ENCODE peak calls at places on chromosome 21, in nine cellular contexts. One of them, this sample, is unnamed.

GRCh38 chr21:44423312-44423821 is 31.9 kb upstream of the LRRC3 start:
- DNase-seq in Right ventricle myocardium superior: peak
- DNase-seq in pulmonary artery endothelial cell: no peak
- DNase-seq in activated T-cell treated with anti-CD3 and anti-CD28 coated beads for 1 hour: no peak
- DNase-seq in upper lobe of right lung: peak
- DNase-seq in endothelial cell: peak
- DNase-seq in NCI-H2081: no peak
- DNase-seq in CD4-positive, CD25-positive, alpha-beta regulatory T cell: no peak
- DNase-seq in kidney tubule cell: no peak
- DNase-seq in this sample: no peak

GRCh38 chr21:35051287-35051818 is 2.3 kb upstream of the RUNX1 start:
- DNase-seq in pulmonary artery endothelial cell: peak
- DNase-seq in endothelial cell: peak
- DNase-seq in activated T-cell treated with anti-CD3 and anti-CD28 coated beads for 1 hour: peak
- DNase-seq in CD4-positive, CD25-positive, alpha-beta regulatory T cell: peak
- DNase-seq in NCI-H2081: no peak
- DNase-seq in kidney tubule cell: peak
- DNase-seq in upper lobe of right lung: peak
- DNase-seq in Right ventricle myocardium superior: peak
- DNase-seq in this sample: peak

GRCh38 chr21:36471254-36471723 is 8.6 kb downstream of the CLDN14 start:
- DNase-seq in kidney tubule cell: peak
- DNase-seq in CD4-positive, CD25-positive, alpha-beta regulatory T cell: no peak
- DNase-seq in NCI-H2081: no peak
- DNase-seq in pulmonary artery endothelial cell: no peak
- DNase-seq in Right ventricle myocardium superior: no peak
- DNase-seq in endothelial cell: no peak
- DNase-seq in activated T-cell treated with anti-CD3 and anti-CD28 coated beads for 1 hour: no peak
- DNase-seq in upper lobe of right lung: no peak
- DNase-seq in this sample: no peak

GRCh38 chr21:35149698-35150097 is 100.6 kb upstream of the RUNX1 start:
- DNase-seq in NCI-H2081: no peak
- DNase-seq in pulmonary artery endothelial cell: no peak
- DNase-seq in upper lobe of right lung: no peak
- DNase-seq in kidney tubule cell: peak
- DNase-seq in Right ventricle myocardium superior: no peak
- DNase-seq in endothelial cell: no peak
- DNase-seq in CD4-positive, CD25-positive, alpha-beta regulatory T cell: no peak
- DNase-seq in activated T-cell treated with anti-CD3 and anti-CD28 coated beads for 1 hour: no peak
- DNase-seq in this sample: no peak

GRCh38 chr21:43676391-43676790 is 17.0 kb downstream of the RRP1B start:
- DNase-seq in activated T-cell treated with anti-CD3 and anti-CD28 coated beads for 1 hour: no peak
- DNase-seq in Right ventricle myocardium superior: no peak
- DNase-seq in pulmonary artery endothelial cell: no peak
- DNase-seq in endothelial cell: no peak
- DNase-seq in CD4-positive, CD25-positive, alpha-beta regulatory T cell: no peak
- DNase-seq in kidney tubule cell: no peak
- DNase-seq in upper lobe of right lung: no peak
- DNase-seq in NCI-H2081: no peak
- DNase-seq in this sample: no peak

GRCh38 chr21:37561941-37562919 is 195.7 kb downstream of the DYRK1A start:
- DNase-seq in CD4-positive, CD25-positive, alpha-beta regulatory T cell: no peak
- DNase-seq in NCI-H2081: no peak
- DNase-seq in kidney tubule cell: no peak
- DNase-seq in upper lobe of right lung: no peak
- DNase-seq in endothelial cell: no peak
- DNase-seq in Right ventricle myocardium superior: no peak
- DNase-seq in pulmonary artery endothelial cell: no peak
- DNase-seq in activated T-cell treated with anti-CD3 and anti-CD28 coated beads for 1 hour: no peak
- DNase-seq in this sample: no peak

GRCh38 chr21:36704281-36704957 is 5.5 kb downstream of the SIM2 start:
- DNase-seq in upper lobe of right lung: no peak
- DNase-seq in endothelial cell: no peak
- DNase-seq in kidney tubule cell: peak
- DNase-seq in CD4-positive, CD25-positive, alpha-beta regulatory T cell: no peak
- DNase-seq in NCI-H2081: no peak
- DNase-seq in Right ventricle myocardium superior: no peak
- DNase-seq in activated T-cell treated with anti-CD3 and anti-CD28 coated beads for 1 hour: no peak
- DNase-seq in pulmonary artery endothelial cell: no peak
- DNase-seq in this sample: no peak

GRCh38 chr21:39676054-39676771 is 63.5 kb downstream of the B3GALT5 start:
- DNase-seq in kidney tubule cell: peak
- DNase-seq in NCI-H2081: peak
- DNase-seq in CD4-positive, CD25-positive, alpha-beta regulatory T cell: no peak
- DNase-seq in activated T-cell treated with anti-CD3 and anti-CD28 coated beads for 1 hour: no peak
- DNase-seq in upper lobe of right lung: no peak
- DNase-seq in pulmonary artery endothelial cell: no peak
- DNase-seq in endothelial cell: no peak
- DNase-seq in Right ventricle myocardium superior: peak
- DNase-seq in this sample: no peak

GRCh38 chr21:36962098-36962780 is 4.2 kb downstream of the HLCS start:
- DNase-seq in NCI-H2081: no peak
- DNase-seq in upper lobe of right lung: no peak
- DNase-seq in kidney tubule cell: no peak
- DNase-seq in Right ventricle myocardium superior: no peak
- DNase-seq in endothelial cell: no peak
- DNase-seq in pulmonary artery endothelial cell: no peak
- DNase-seq in CD4-positive, CD25-positive, alpha-beta regulatory T cell: no peak
- DNase-seq in activated T-cell treated with anti-CD3 and anti-CD28 coated beads for 1 hour: no peak
- DNase-seq in this sample: no peak

GRCh38 chr21:41616063-41616591 is 108.2 kb upstream of the TMPRSS2 start:
- DNase-seq in endothelial cell: no peak
- DNase-seq in activated T-cell treated with anti-CD3 and anti-CD28 coated beads for 1 hour: no peak
- DNase-seq in CD4-positive, CD25-positive, alpha-beta regulatory T cell: no peak
- DNase-seq in pulmonary artery endothelial cell: no peak
- DNase-seq in kidney tubule cell: peak
- DNase-seq in NCI-H2081: no peak
- DNase-seq in upper lobe of right lung: no peak
- DNase-seq in Right ventricle myocardium superior: no peak
- DNase-seq in this sample: no peak

GRCh38 chr21:41168391-41169257 is 664 bp downstream of the BACE2 start:
- DNase-seq in endothelial cell: peak
- DNase-seq in upper lobe of right lung: peak
- DNase-seq in NCI-H2081: no peak
- DNase-seq in CD4-positive, CD25-positive, alpha-beta regulatory T cell: no peak
- DNase-seq in kidney tubule cell: peak
- DNase-seq in pulmonary artery endothelial cell: no peak
- DNase-seq in activated T-cell treated with anti-CD3 and anti-CD28 coated beads for 1 hour: no peak
- DNase-seq in Right ventricle myocardium superior: peak
- DNase-seq in this sample: peak

GRCh38 chr21:34166468-34166867 is 93.1 kb downstream of the MRPS6 start:
- DNase-seq in upper lobe of right lung: no peak
- DNase-seq in NCI-H2081: no peak
- DNase-seq in pulmonary artery endothelial cell: no peak
- DNase-seq in activated T-cell treated with anti-CD3 and anti-CD28 coated beads for 1 hour: no peak
- DNase-seq in Right ventricle myocardium superior: no peak
- DNase-seq in CD4-positive, CD25-positive, alpha-beta regulatory T cell: no peak
- DNase-seq in endothelial cell: no peak
- DNase-seq in kidney tubule cell: no peak
- DNase-seq in this sample: no peak

GRCh38 chr21:39633770-39634181 is 21.0 kb downstream of the B3GALT5 start:
- DNase-seq in CD4-positive, CD25-positive, alpha-beta regulatory T cell: no peak
- DNase-seq in NCI-H2081: no peak
- DNase-seq in endothelial cell: no peak
- DNase-seq in activated T-cell treated with anti-CD3 and anti-CD28 coated beads for 1 hour: no peak
- DNase-seq in pulmonary artery endothelial cell: no peak
- DNase-seq in upper lobe of right lung: no peak
- DNase-seq in Right ventricle myocardium superior: no peak
- DNase-seq in kidney tubule cell: peak
- DNase-seq in this sample: no peak

GRCh38 chr21:34885636-34886553 is 163.2 kb downstream of the RUNX1 start:
- DNase-seq in CD4-positive, CD25-positive, alpha-beta regulatory T cell: peak
- DNase-seq in endothelial cell: no peak
- DNase-seq in activated T-cell treated with anti-CD3 and anti-CD28 coated beads for 1 hour: no peak
- DNase-seq in Right ventricle myocardium superior: no peak
- DNase-seq in NCI-H2081: no peak
- DNase-seq in upper lobe of right lung: no peak
- DNase-seq in pulmonary artery endothelial cell: no peak
- DNase-seq in kidney tubule cell: no peak
- DNase-seq in this sample: no peak

GRCh38 chr21:41119901-41120300 is 48.1 kb upstream of the BACE2 start:
- DNase-seq in NCI-H2081: no peak
- DNase-seq in endothelial cell: no peak
- DNase-seq in Right ventricle myocardium superior: no peak
- DNase-seq in upper lobe of right lung: no peak
- DNase-seq in CD4-positive, CD25-positive, alpha-beta regulatory T cell: no peak
- DNase-seq in kidney tubule cell: peak
- DNase-seq in pulmonary artery endothelial cell: no peak
- DNase-seq in activated T-cell treated with anti-CD3 and anti-CD28 coated beads for 1 hour: no peak
- DNase-seq in this sample: no peak

GRCh38 chr21:42833439-42833815 is 45.9 kb downstream of the WDR4 start:
- DNase-seq in upper lobe of right lung: peak
- DNase-seq in CD4-positive, CD25-positive, alpha-beta regulatory T cell: peak
- DNase-seq in NCI-H2081: peak
- DNase-seq in endothelial cell: peak
- DNase-seq in pulmonary artery endothelial cell: no peak
- DNase-seq in activated T-cell treated with anti-CD3 and anti-CD28 coated beads for 1 hour: peak
- DNase-seq in kidney tubule cell: peak
- DNase-seq in Right ventricle myocardium superior: no peak
- DNase-seq in this sample: no peak

GRCh38 chr21:44822484-44823178 is 4.8 kb upstream of the SUMO3 start:
- DNase-seq in endothelial cell: no peak
- DNase-seq in kidney tubule cell: no peak
- DNase-seq in upper lobe of right lung: no peak
- DNase-seq in activated T-cell treated with anti-CD3 and anti-CD28 coated beads for 1 hour: no peak
- DNase-seq in pulmonary artery endothelial cell: no peak
- DNase-seq in NCI-H2081: no peak
- DNase-seq in CD4-positive, CD25-positive, alpha-beta regulatory T cell: no peak
- DNase-seq in Right ventricle myocardium superior: no peak
- DNase-seq in this sample: no peak

GRCh38 chr21:24014381-24014780 is 1592.9 kb downstream of the MRPL39 start:
- DNase-seq in CD4-positive, CD25-positive, alpha-beta regulatory T cell: no peak
- DNase-seq in endothelial cell: no peak
- DNase-seq in kidney tubule cell: no peak
- DNase-seq in Right ventricle myocardium superior: no peak
- DNase-seq in pulmonary artery endothelial cell: no peak
- DNase-seq in NCI-H2081: no peak
- DNase-seq in upper lobe of right lung: no peak
- DNase-seq in activated T-cell treated with anti-CD3 and anti-CD28 coated beads for 1 hour: no peak
- DNase-seq in this sample: no peak

GRCh38 chr21:40204956-40205355 is 337.7 kb downstream of the PCP4 start:
- DNase-seq in Right ventricle myocardium superior: no peak
- DNase-seq in NCI-H2081: no peak
- DNase-seq in kidney tubule cell: no peak
- DNase-seq in upper lobe of right lung: no peak
- DNase-seq in pulmonary artery endothelial cell: no peak
- DNase-seq in CD4-positive, CD25-positive, alpha-beta regulatory T cell: no peak
- DNase-seq in activated T-cell treated with anti-CD3 and anti-CD28 coated beads for 1 hour: no peak
- DNase-seq in endothelial cell: no peak
- DNase-seq in this sample: no peak

GRCh38 chr21:30190554-30190953 is 23.9 kb upstream of the CLDN17 start:
- DNase-seq in Right ventricle myocardium superior: no peak
- DNase-seq in NCI-H2081: no peak
- DNase-seq in endothelial cell: no peak
- DNase-seq in kidney tubule cell: no peak
- DNase-seq in pulmonary artery endothelial cell: no peak
- DNase-seq in CD4-positive, CD25-positive, alpha-beta regulatory T cell: no peak
- DNase-seq in upper lobe of right lung: no peak
- DNase-seq in activated T-cell treated with anti-CD3 and anti-CD28 coated beads for 1 hour: no peak
- DNase-seq in this sample: no peak

GRCh38 chr21:19864456-19864855 is 1133.8 kb upstream of the NCAM2 start:
- DNase-seq in CD4-positive, CD25-positive, alpha-beta regulatory T cell: no peak
- DNase-seq in NCI-H2081: no peak
- DNase-seq in activated T-cell treated with anti-CD3 and anti-CD28 coated beads for 1 hour: no peak
- DNase-seq in kidney tubule cell: no peak
- DNase-seq in upper lobe of right lung: no peak
- DNase-seq in endothelial cell: no peak
- DNase-seq in pulmonary artery endothelial cell: no peak
- DNase-seq in Right ventricle myocardium superior: no peak
- DNase-seq in this sample: no peak

GRCh38 chr21:25563399-25564116 is 43.7 kb downstream of the MRPL39 start:
- DNase-seq in activated T-cell treated with anti-CD3 and anti-CD28 coated beads for 1 hour: no peak
- DNase-seq in upper lobe of right lung: no peak
- DNase-seq in kidney tubule cell: no peak
- DNase-seq in NCI-H2081: no peak
- DNase-seq in endothelial cell: no peak
- DNase-seq in pulmonary artery endothelial cell: no peak
- DNase-seq in Right ventricle myocardium superior: no peak
- DNase-seq in CD4-positive, CD25-positive, alpha-beta regulatory T cell: no peak
- DNase-seq in this sample: no peak

GRCh38 chr21:40128891-40129290 is 261.7 kb downstream of the PCP4 start:
- DNase-seq in activated T-cell treated with anti-CD3 and anti-CD28 coated beads for 1 hour: no peak
- DNase-seq in CD4-positive, CD25-positive, alpha-beta regulatory T cell: no peak
- DNase-seq in NCI-H2081: no peak
- DNase-seq in endothelial cell: no peak
- DNase-seq in upper lobe of right lung: no peak
- DNase-seq in pulmonary artery endothelial cell: no peak
- DNase-seq in Right ventricle myocardium superior: no peak
- DNase-seq in kidney tubule cell: no peak
- DNase-seq in this sample: no peak

GRCh38 chr21:16047857-16048256 is 318.1 kb downstream of the USP25 start:
- DNase-seq in kidney tubule cell: no peak
- DNase-seq in NCI-H2081: no peak
- DNase-seq in Right ventricle myocardium superior: no peak
- DNase-seq in CD4-positive, CD25-positive, alpha-beta regulatory T cell: no peak
- DNase-seq in activated T-cell treated with anti-CD3 and anti-CD28 coated beads for 1 hour: no peak
- DNase-seq in endothelial cell: no peak
- DNase-seq in upper lobe of right lung: no peak
- DNase-seq in pulmonary artery endothelial cell: no peak
- DNase-seq in this sample: no peak

GRCh38 chr21:29701676-29702075 is 238.1 kb downstream of the GRIK1 start:
- DNase-seq in Right ventricle myocardium superior: no peak
- DNase-seq in CD4-positive, CD25-positive, alpha-beta regulatory T cell: no peak
- DNase-seq in upper lobe of right lung: no peak
- DNase-seq in endothelial cell: no peak
- DNase-seq in pulmonary artery endothelial cell: no peak
- DNase-seq in kidney tubule cell: no peak
- DNase-seq in NCI-H2081: no peak
- DNase-seq in activated T-cell treated with anti-CD3 and anti-CD28 coated beads for 1 hour: no peak
- DNase-seq in this sample: no peak

GRCh38 chr21:46100426-46100825 is 2.5 kb downstream of the COL6A2 start:
- DNase-seq in NCI-H2081: no peak
- DNase-seq in CD4-positive, CD25-positive, alpha-beta regulatory T cell: no peak
- DNase-seq in endothelial cell: no peak
- DNase-seq in pulmonary artery endothelial cell: no peak
- DNase-seq in kidney tubule cell: no peak
- DNase-seq in Right ventricle myocardium superior: no peak
- DNase-seq in upper lobe of right lung: no peak
- DNase-seq in activated T-cell treated with anti-CD3 and anti-CD28 coated beads for 1 hour: no peak
- DNase-seq in this sample: no peak

GRCh38 chr21:33032434-33033047 is 6.8 kb downstream of the OLIG2 start:
- DNase-seq in CD4-positive, CD25-positive, alpha-beta regulatory T cell: no peak
- DNase-seq in endothelial cell: no peak
- DNase-seq in pulmonary artery endothelial cell: no peak
- DNase-seq in kidney tubule cell: no peak
- DNase-seq in NCI-H2081: no peak
- DNase-seq in upper lobe of right lung: no peak
- DNase-seq in Right ventricle myocardium superior: no peak
- DNase-seq in activated T-cell treated with anti-CD3 and anti-CD28 coated beads for 1 hour: no peak
- DNase-seq in this sample: no peak

GRCh38 chr21:41169258-41169576 is 1.3 kb downstream of the BACE2 start:
- DNase-seq in pulmonary artery endothelial cell: no peak
- DNase-seq in kidney tubule cell: no peak
- DNase-seq in activated T-cell treated with anti-CD3 and anti-CD28 coated beads for 1 hour: no peak
- DNase-seq in endothelial cell: no peak
- DNase-seq in upper lobe of right lung: no peak
- DNase-seq in NCI-H2081: no peak
- DNase-seq in Right ventricle myocardium superior: no peak
- DNase-seq in CD4-positive, CD25-positive, alpha-beta regulatory T cell: no peak
- DNase-seq in this sample: no peak

GRCh38 chr21:41426656-41427311 is 745 bp downstream of the MX1 start:
- DNase-seq in upper lobe of right lung: no peak
- DNase-seq in NCI-H2081: no peak
- DNase-seq in endothelial cell: no peak
- DNase-seq in kidney tubule cell: no peak
- DNase-seq in activated T-cell treated with anti-CD3 and anti-CD28 coated beads for 1 hour: no peak
- DNase-seq in Right ventricle myocardium superior: no peak
- DNase-seq in pulmonary artery endothelial cell: no peak
- DNase-seq in CD4-positive, CD25-positive, alpha-beta regulatory T cell: peak
- DNase-seq in this sample: no peak

GRCh38 chr21:44874497-44875331 is 1.2 kb upstream of the PTTG1IP start:
- DNase-seq in activated T-cell treated with anti-CD3 and anti-CD28 coated beads for 1 hour: peak
- DNase-seq in NCI-H2081: no peak
- DNase-seq in endothelial cell: peak
- DNase-seq in upper lobe of right lung: peak
- DNase-seq in CD4-positive, CD25-positive, alpha-beta regulatory T cell: peak
- DNase-seq in kidney tubule cell: peak
- DNase-seq in Right ventricle myocardium superior: peak
- DNase-seq in pulmonary artery endothelial cell: no peak
- DNase-seq in this sample: no peak

GRCh38 chr21:8991968-8992621 is 1529.3 kb upstream of the TPTE start:
- DNase-seq in upper lobe of right lung: no peak
- DNase-seq in activated T-cell treated with anti-CD3 and anti-CD28 coated beads for 1 hour: no peak
- DNase-seq in pulmonary artery endothelial cell: no peak
- DNase-seq in Right ventricle myocardium superior: no peak
- DNase-seq in endothelial cell: peak
- DNase-seq in CD4-positive, CD25-positive, alpha-beta regulatory T cell: no peak
- DNase-seq in NCI-H2081: no peak
- DNase-seq in kidney tubule cell: peak
- DNase-seq in this sample: no peak

This sample was measured in hippocampal formation.